ENCODE peak calls at places on chromosomes 16 and 17, in nine cellular contexts. H is left kidney; P is AG04449; I is stimulated activated CD8-positive, alpha-beta memory T cell treated with anti-CD3 and anti-CD28 coated beads, Interleukin-7, amount 100 ng/mL, for 24 hours; K is hepatocyte; D is CD4-positive, alpha-beta T cell; M is stimulated activated CD4-positive, alpha-beta T cell treated with anti-CD3 and anti-CD28 coated beads, Interleukin-4, amount 100 ng/mL, for 1 hour; O is NCI-H460; B is anterior cingulate cortex. C is an unnamed sample.

GRCh38 chr16:2190659-2191445 is 5.6 kb downstream of the CASKIN1 start:
- DNase-seq in H (no peak), P (no peak), I (no peak), K (no peak), D (no peak), M (no peak), O (no peak), B (peak), C (no peak)

GRCh38 chr17:8015236-8015956 is 13.0 kb downstream of the GUCY2D start:
- DNase-seq in H (no peak), P (no peak), I (no peak), K (no peak), D (no peak), M (no peak), O (no peak), B (no peak), C (no peak)

GRCh38 chr16:82653550-82654511 is 27.1 kb downstream of the CDH13 start:
- DNase-seq in H (peak), P (peak), I (no peak), K (peak), D (peak), M (peak), O (peak), B (no peak), C (peak)

GRCh38 chr17:333626-334396 is 18.8 kb downstream of the RPH3AL start:
- DNase-seq in H (peak), P (no peak), I (no peak), K (peak), D (no peak), M (no peak), O (no peak), B (no peak), C (no peak)

GRCh38 chr17:34305606-34306005 is 13.6 kb upstream of the CCL8 start:
- DNase-seq in H (no peak), P (no peak), I (no peak), K (no peak), D (no peak), M (no peak), O (no peak), B (no peak), C (no peak)

GRCh38 chr16:8739989-8740704 is 57.3 kb downstream of the TMEM186 start:
- DNase-seq in H (no peak), P (no peak), I (no peak), K (no peak), D (no peak), M (no peak), O (no peak), B (no peak), C (no peak)

GRCh38 chr16:82055117-82055516 is 20.1 kb downstream of the HSD17B2 start:
- DNase-seq in H (no peak), P (no peak), I (no peak), K (no peak), D (no peak), M (no peak), O (no peak), B (no peak), C (no peak)

GRCh38 chr16:75070055-75070841 is 46.3 kb downstream of the LDHD start:
- DNase-seq in H (no peak), P (no peak), I (no peak), K (peak), D (no peak), M (no peak), O (no peak), B (no peak), C (no peak)

GRCh38 chr16:71912483-71912882 is 17.2 kb downstream of the IST1 start:
- DNase-seq in H (no peak), P (no peak), I (no peak), K (no peak), D (no peak), M (no peak), O (no peak), B (no peak), C (no peak)

GRCh38 chr17:56291226-56291805 is 138.0 kb downstream of the ANKFN1 start:
- DNase-seq in H (no peak), P (no peak), I (no peak), K (no peak), D (no peak), M (no peak), O (no peak), B (no peak), C (no peak)

GRCh38 chr16:19285431-19285830 is at the start of gene CLEC19A:
- DNase-seq in H (no peak), P (no peak), I (no peak), K (no peak), D (no peak), M (no peak), O (no peak), B (no peak), C (no peak)

GRCh38 chr17:59377410-59377809 is 46.0 kb downstream of the YPEL2 start:
- DNase-seq in H (no peak), P (no peak), I (no peak), K (no peak), D (no peak), M (no peak), O (no peak), B (no peak), C (no peak)

GRCh38 chr16:4846503-4846900 is 586 bp downstream of the GLYR1 start:
- DNase-seq in H (peak), P (no peak), I (no peak), K (peak), D (peak), M (peak), O (no peak), B (no peak), C (peak)

GRCh38 chr17:66715745-66716156 is 119.2 kb upstream of the CACNG5 start:
- DNase-seq in H (peak), P (peak), I (no peak), K (peak), D (no peak), M (no peak), O (peak), B (no peak), C (peak)

GRCh38 chr17:7971651-7972050 is 30.8 kb upstream of the GUCY2D start:
- DNase-seq in H (no peak), P (no peak), I (no peak), K (no peak), D (no peak), M (no peak), O (no peak), B (no peak), C (no peak)

GRCh38 chr17:64778367-64779290 is 116.5 kb upstream of the SMURF2 start:
- DNase-seq in H (peak), P (no peak), I (no peak), K (peak), D (peak), M (peak), O (no peak), B (peak), C (no peak)

GRCh38 chr17:31398381-31399275 is 7.2 kb downstream of the RAB11FIP4 start:
- DNase-seq in H (no peak), P (no peak), I (no peak), K (no peak), D (no peak), M (no peak), O (no peak), B (no peak), C (no peak)

GRCh38 chr16:3170440-3171180 is 17.4 kb upstream of the OR1F1 start:
- DNase-seq in H (peak), P (no peak), I (no peak), K (no peak), D (no peak), M (no peak), O (no peak), B (no peak), C (no peak)

GRCh38 chr17:28059675-28060074 is 17.2 kb downstream of the NLK start:
- DNase-seq in H (no peak), P (no peak), I (no peak), K (no peak), D (no peak), M (no peak), O (no peak), B (no peak), C (no peak)

GRCh38 chr16:65829076-65829475 is 537.4 kb upstream of the CDH5 start:
- DNase-seq in H (no peak), P (no peak), I (no peak), K (no peak), D (no peak), M (no peak), O (no peak), B (no peak), C (no peak)

C was measured in GM12892.